ENCODE peak calls at places on chromosomes 6 and 20, in seven cellular contexts. X is MM.1S, O is mammary epithelial cell, L is Peyer's patch, V is GM23338, N is spleen, P is pancreas. Y is an unnamed sample.
A peak's percentile ranks its signal among the peaks of the same experiment; 100 is the strongest.

GRCh38 chr20:45070932-45071632 is 29.8 kb downstream of the KCNS1 start:
- DNase-seq in X (no peak), O (peak; percentile 32), L (no peak), V (no peak), N (no peak), P (no peak), Y (no peak)

GRCh38 chr20:24102290-24102689 is 113.7 kb upstream of the GGTLC1 start:
- DNase-seq in X (peak; percentile 19), O (no peak), L (no peak), V (peak; percentile 73), N (no peak), P (no peak), Y (peak; percentile 27)

GRCh38 chr6:29631209-29631810 is 1.7 kb downstream of the GABBR1 start:
- DNase-seq in X (no peak), O (no peak), L (no peak), V (peak; percentile 68), N (no peak), P (no peak), Y (no peak)

GRCh38 chr20:59483481-59483880 is 120.9 kb upstream of the PHACTR3 start:
- DNase-seq in X (no peak), O (no peak), L (no peak), V (no peak), N (peak; percentile 51), P (no peak), Y (no peak)

GRCh38 chr6:106128981-106129761 is 43.0 kb downstream of the PRDM1 start:
- DNase-seq in X (peak; percentile 62), O (peak; percentile 60), L (no peak), V (no peak), N (no peak), P (no peak), Y (no peak)

GRCh38 chr6:85673198-85674139 is 30.8 kb upstream of the SYNCRIP start:
- DNase-seq in X (no peak), O (no peak), L (no peak), V (peak; percentile 20), N (no peak), P (no peak), Y (peak; percentile 57)

GRCh38 chr20:34249291-34249690 is 8.1 kb downstream of the ASIP start:
- DNase-seq in X (peak; percentile 86), O (no peak), L (no peak), V (no peak), N (no peak), P (no peak), Y (no peak)

GRCh38 chr6:40891686-40892085 is 147.3 kb downstream of the UNC5CL start:
- DNase-seq in X (no peak), O (no peak), L (no peak), V (no peak), N (no peak), P (no peak), Y (no peak)

GRCh38 chr20:17029698-17030097 is 197.1 kb upstream of the PCSK2 start:
- DNase-seq in X (no peak), O (no peak), L (no peak), V (no peak), N (no peak), P (no peak), Y (no peak)

GRCh38 chr6:42388046-42388445 is 63.7 kb downstream of the TRERF1 start:
- DNase-seq in X (no peak), O (no peak), L (no peak), V (no peak), N (no peak), P (no peak), Y (no peak)

GRCh38 chr6:42392871-42393270 is 58.9 kb downstream of the TRERF1 start:
- DNase-seq in X (no peak), O (no peak), L (no peak), V (no peak), N (no peak), P (no peak), Y (peak; percentile 23)

GRCh38 chr6:42391441-42391840 is 60.3 kb downstream of the TRERF1 start:
- DNase-seq in X (no peak), O (no peak), L (no peak), V (no peak), N (no peak), P (no peak), Y (peak; percentile 34)

GRCh38 chr6:42393339-42393738 is 58.4 kb downstream of the TRERF1 start:
- DNase-seq in X (no peak), O (no peak), L (no peak), V (no peak), N (no peak), P (no peak), Y (no peak)

GRCh38 chr6:42390228-42390934 is 61.3 kb downstream of the TRERF1 start:
- DNase-seq in X (no peak), O (no peak), L (no peak), V (no peak), N (no peak), P (no peak), Y (peak; percentile 28)
- H3K27ac ChIP-seq in X (no peak overlapping the region), O (no peak overlapping the region), L (peak overlapping the region; percentile 77), V (peak overlapping the region; percentile 12), N (peak overlapping the region; percentile 64), P (no peak overlapping the region), Y (no peak overlapping the region)

GRCh38 chr6:73823832-73824231 is 127.8 kb downstream of the CD109 start:
- DNase-seq in X (no peak), O (no peak), L (no peak), V (peak; percentile 9), N (no peak), P (no peak), Y (no peak)
- TF ChIP-seq CTCF in X (no peak), O (no peak), L (no peak), V (no peak), N (no peak), P (no peak), Y (no peak)

DNA sequence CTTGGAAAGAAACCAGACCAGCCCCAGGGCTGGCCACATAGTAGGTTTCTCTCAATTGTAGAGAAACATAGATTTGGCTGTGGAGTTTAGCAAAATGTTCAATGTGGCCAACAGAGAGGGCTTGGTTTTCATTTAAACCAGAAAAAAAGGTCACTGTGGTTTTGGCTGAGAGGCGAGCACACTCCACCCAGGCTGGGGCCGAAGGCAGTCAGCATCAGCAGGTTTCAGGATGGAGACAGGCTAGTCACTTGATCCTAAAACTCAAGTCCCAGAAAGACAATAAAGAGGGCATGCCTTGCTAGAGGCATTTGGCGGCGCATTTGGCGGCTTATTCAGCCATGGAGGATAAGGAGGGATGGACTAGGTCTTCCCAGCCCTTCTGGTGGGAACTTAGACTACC is 73.1 kb downstream of the PRND start:
- DNase-seq in X (peak; percentile 47), O (no peak), L (no peak), V (no peak), N (no peak), P (no peak), Y (no peak)
- H3K27ac ChIP-seq in X (peak overlapping the region; percentile 22), O (no peak overlapping the region), L (no peak overlapping the region), V (no peak overlapping the region), N (no peak overlapping the region), P (no peak overlapping the region), Y (no peak overlapping the region)

GRCh38 chr6:46657642-46658041 is 4.9 kb downstream of the SLC25A27 start:
- DNase-seq in X (no peak), O (no peak), L (no peak), V (no peak), N (no peak), P (no peak), Y (no peak)

GRCh38 chr6:46652232-46652602 is 401 bp downstream of the CYP39A1 start:
- DNase-seq in X (no peak), O (no peak), L (no peak), V (peak; percentile 9), N (no peak), P (no peak), Y (no peak)

GRCh38 chr6:46653439-46653942 is 716 bp downstream of the SLC25A27 start:
- DNase-seq in X (no peak), O (no peak), L (no peak), V (peak; percentile 41), N (no peak), P (no peak), Y (no peak)

GRCh38 chr6:46652603-46653438 is at the start of the genes CYP39A1 and SLC25A27:
- DNase-seq in X (peak; percentile 87), O (peak; percentile 93), L (peak; percentile 96), V (peak; percentile 98), N (peak; percentile 96), P (peak; percentile 96), Y (peak; percentile 99)

DNA sequence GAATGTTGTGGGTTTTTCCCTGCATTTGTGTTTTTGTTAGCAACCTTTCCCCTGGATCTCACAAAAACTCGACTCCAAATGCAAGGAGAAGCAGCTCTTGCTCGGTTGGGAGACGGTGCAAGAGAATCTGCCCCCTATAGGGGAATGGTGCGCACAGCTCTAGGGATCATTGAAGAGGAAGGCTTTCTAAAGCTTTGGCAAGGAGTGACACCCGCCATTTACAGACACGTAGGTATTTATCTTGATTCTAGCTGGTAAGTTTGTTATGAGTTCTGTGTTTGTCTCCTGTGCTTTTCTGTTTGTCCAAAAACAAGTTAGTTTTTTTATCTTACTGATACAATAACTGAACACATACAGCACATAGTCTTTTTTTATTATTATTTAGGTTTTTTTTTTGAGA is 3.0 kb downstream of the SLC25A27 start:
- DNase-seq in X (no peak), O (no peak), L (no peak), V (peak; percentile 87), N (no peak), P (no peak), Y (no peak)
- TF ChIP-seq CTCF in X (no peak), O (no peak), L (no peak), V (peak; percentile 85), N (no peak), P (no peak), Y (no peak)

GRCh38 chr20:52132337-52132736 is 59.2 kb downstream of the ZFP64 start:
- DNase-seq in X (no peak), O (no peak), L (no peak), V (no peak), N (no peak), P (no peak), Y (no peak)

GRCh38 chr20:52129611-52130010 is 62.0 kb downstream of the ZFP64 start:
- DNase-seq in X (no peak), O (no peak), L (no peak), V (no peak), N (no peak), P (no peak), Y (no peak)

GRCh38 chr20:52127309-52127708 is 64.3 kb downstream of the ZFP64 start:
- DNase-seq in X (no peak), O (no peak), L (no peak), V (no peak), N (no peak), P (no peak), Y (no peak)

GRCh38 chr20:52130406-52130805 is 61.2 kb downstream of the ZFP64 start:
- DNase-seq in X (no peak), O (no peak), L (no peak), V (no peak), N (no peak), P (no peak), Y (no peak)

GRCh38 chr20:52131048-52131643 is 60.4 kb downstream of the ZFP64 start:
- DNase-seq in X (no peak), O (no peak), L (no peak), V (no peak), N (no peak), P (no peak), Y (no peak)
- H3K27ac ChIP-seq in X (no peak overlapping the region), O (no peak overlapping the region), L (no peak overlapping the region), V (no peak overlapping the region), N (no peak overlapping the region), P (no peak overlapping the region), Y (no peak overlapping the region)

Y was measured in right lobe of liver.